ENCODE peak calls at places on chromosomes 13 and 19, in five cellular contexts. H is mammary epithelial cell, S is neural progenitor cell, N is hepatocyte, V is testis. L is an unnamed sample. For H3K36me3, the result is how much of the 10 kb centered on the place peaks cover.

GRCh38 chr19:1513492-1514294 is 874 bp upstream of the ADAMTSL5 start:
- DNase-seq in N (peak), V (no peak), S (peak), H (peak), L (peak)

GRCh38 chr19:55179570-55180484 is at the start of gene SYT5:
- DNase-seq in N (peak), H (peak), V (peak), S (peak), L (no peak)

GRCh38 chr13:66994097-66994496 is 236.0 kb downstream of the PCDH9 start:
- DNase-seq in N (peak), S (peak), V (peak), H (peak), L (peak)

GRCh38 chr19:58157045-58157728 is 6.6 kb upstream of the ZNF329 start:
- DNase-seq in S (no peak), N (no peak), H (no peak), V (peak), L (no peak)

GRCh38 chr19:52590728-52591127 is 20.6 kb downstream of the ZNF701 start:
- DNase-seq in N (no peak), V (no peak), H (no peak), S (peak), L (no peak)

GRCh38 chr19:592101-592500 is 2.4 kb downstream of the HCN2 start:
- DNase-seq in V (no peak), H (no peak), N (no peak), S (no peak), L (no peak)

GRCh38 chr13:110713642-110713952 is at the start of gene ING1:
- DNase-seq in N (no peak), H (no peak), S (no peak), V (no peak), L (no peak)

GRCh38 chr13:66803013-66803739 is 427.0 kb downstream of the PCDH9 start:
- DNase-seq in N (no peak), H (no peak), S (no peak), V (no peak), L (no peak)

GRCh38 chr19:11814707-11815050 is 606 bp downstream of the ZNF440 start:
- DNase-seq in N (peak), H (peak), S (peak), V (no peak), L (no peak)

GRCh38 chr13:106063591-106064308 is 471.7 kb downstream of the EFNB2 start:
- DNase-seq in H (peak), N (no peak), V (no peak), S (no peak), L (no peak)

GRCh38 chr13:23644527-23644926 is 74.3 kb downstream of the TNFRSF19 start:
- DNase-seq in H (no peak), S (no peak), V (no peak), N (no peak), L (no peak)

GRCh38 chr13:114110091-114110829 is 22.2 kb downstream of the RASA3 start:
- DNase-seq in V (no peak), N (no peak), H (no peak), S (peak), L (no peak)

GRCh38 chr13:51905787-51906186 is 44.0 kb downstream of the CCDC70 start:
- DNase-seq in S (no peak), V (no peak), H (peak), N (no peak), L (no peak)

GRCh38 chr13:63433546-63434150 is 2018.0 kb upstream of the PCDH20 start:
- DNase-seq in N (no peak), V (no peak), H (peak), S (no peak), L (no peak)

GRCh38 chr19:6654347-6655310 is 15.3 kb downstream of the TNFSF14 start:
- DNase-seq in S (no peak), H (no peak), V (no peak), N (no peak), L (no peak)

GRCh38 chr19:47157455-47158321 is 27.1 kb downstream of the SAE1 start:
- DNase-seq in H (no peak), V (peak), S (peak), N (peak), L (peak)

GRCh38 chr13:40026741-40027140 is 371.3 kb downstream of the COG6 start:
- DNase-seq in V (no peak), S (no peak), H (no peak), N (no peak), L (no peak)

GRCh38 chr19:7871530-7872305 is 2.5 kb downstream of the PRR36 start:
- DNase-seq in H (peak), V (peak), N (peak), S (peak), L (peak)

GRCh38 chr13:97411894-97412460 is 22.0 kb upstream of the RAP2A start:
- DNase-seq in H (no peak), V (no peak), N (no peak), S (no peak), L (no peak)

GRCh38 chr13:40665061-40665753 is 1.2 kb downstream of the FOXO1 start:
- DNase-seq in S (peak), N (peak), H (peak), V (peak), L (peak)

GRCh38 chr19:8552810-8553209 is 24.4 kb downstream of the MYO1F start:
- DNase-seq in N (no peak), S (peak), H (peak), V (peak), L (no peak)

GRCh38 chr13:43094901-43095300 is 71.5 kb downstream of the DNAJC15 start:
- DNase-seq in N (no peak), H (no peak), S (no peak), V (no peak), L (no peak)

GRCh38 chr13:60679928-60680693 is 283.1 kb downstream of the TDRD3 start:
- DNase-seq in S (no peak), V (no peak), H (no peak), N (no peak), L (no peak)

GRCh38 chr13:33262997-33263396 is 22.6 kb downstream of the STARD13 start:
- DNase-seq in H (no peak), N (no peak), V (no peak), S (no peak), L (no peak)

GRCh38 chr13:40784540-40784939 is 4.9 kb upstream of the SLC25A15 start:
- DNase-seq in N (no peak), H (no peak), V (no peak), S (no peak), L (no peak)

GRCh38 chr13:80048802-80049201 is 292.1 kb downstream of the SPRY2 start:
- DNase-seq in V (peak), N (peak), S (peak), H (peak), L (peak)

GRCh38 chr19:17209126-17210036 is 5.8 kb upstream of the USE1 start:
- DNase-seq in V (peak), N (peak), S (peak), H (no peak), L (no peak)

GRCh38 chr13:40485611-40486517 is 180.6 kb downstream of the FOXO1 start:
- DNase-seq in V (no peak), S (peak), N (no peak), H (no peak), L (no peak)

GRCh38 chr19:29526730-29527499 is 1.1 kb downstream of the VSTM2B start:
- DNase-seq in S (peak), V (no peak), N (no peak), H (peak), L (no peak)

GRCh38 chr13:112556600-112556999 is 31.4 kb downstream of the TUBGCP3 start:
- DNase-seq in S (no peak), N (no peak), V (no peak), H (no peak), L (no peak)
- H3K36me3 ChIP-seq in S (under half), N (under half), V (under half), H (under half), L (under half)

GRCh38 chr13:50843256-50844043 is at the start of gene DLEU7:
- DNase-seq in S (peak), H (no peak), V (peak), N (peak), L (no peak)
- H3K4me3 ChIP-seq in S (peak), H (no peak), V (peak), N (peak), L (no peak)

DNA sequence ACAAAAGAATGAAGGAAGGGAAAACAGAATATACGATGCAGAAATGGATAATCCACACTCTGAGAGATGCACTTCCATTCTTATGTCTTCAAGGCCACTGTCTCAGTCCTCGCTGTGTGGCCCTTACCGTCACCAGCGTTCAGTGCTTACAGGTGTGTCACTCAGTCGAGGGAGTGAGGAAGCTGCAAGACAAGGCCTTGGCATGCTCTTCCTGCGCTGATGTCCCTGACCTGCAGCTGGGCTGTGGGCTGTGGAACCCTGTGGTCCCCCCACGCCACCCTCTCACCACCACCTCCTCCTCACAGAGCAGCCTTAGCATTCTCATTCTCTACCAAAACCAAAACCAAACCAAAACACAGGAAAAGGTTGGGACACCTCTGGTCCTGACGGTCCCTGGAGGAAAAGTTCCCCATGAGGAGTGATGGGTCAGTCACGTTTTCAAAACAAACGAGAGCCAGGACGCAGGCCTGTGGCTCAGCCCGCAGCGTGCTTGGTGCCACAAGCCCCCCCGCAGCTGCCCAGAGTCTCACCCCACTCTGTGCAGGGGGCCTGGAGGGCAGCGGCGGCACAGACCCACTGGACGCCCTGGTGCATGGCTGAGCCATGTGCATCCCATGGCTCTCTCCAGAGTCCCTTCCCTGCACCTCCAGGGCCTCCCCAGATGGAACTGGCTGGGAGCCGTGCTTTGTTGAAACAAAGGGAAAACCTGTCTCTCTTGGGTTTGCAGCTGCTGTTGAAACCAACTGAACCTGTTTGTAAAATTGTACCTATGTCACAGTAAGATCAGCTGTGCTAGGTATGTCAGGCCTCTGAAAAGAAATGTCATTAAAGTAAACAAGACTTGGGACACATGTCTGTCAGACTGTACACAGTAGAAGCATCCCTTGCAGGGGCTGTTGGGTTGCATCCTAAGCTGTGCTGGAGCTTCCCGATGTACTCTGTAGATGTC is 48.3 kb upstream of the GPR183 start:
- DNase-seq in V (no peak), N (no peak), H (no peak), S (no peak), L (no peak)
- TF ChIP-seq CTCF in V (no peak), N (no peak), H (no peak), S (no peak), L (no peak)

DNA sequence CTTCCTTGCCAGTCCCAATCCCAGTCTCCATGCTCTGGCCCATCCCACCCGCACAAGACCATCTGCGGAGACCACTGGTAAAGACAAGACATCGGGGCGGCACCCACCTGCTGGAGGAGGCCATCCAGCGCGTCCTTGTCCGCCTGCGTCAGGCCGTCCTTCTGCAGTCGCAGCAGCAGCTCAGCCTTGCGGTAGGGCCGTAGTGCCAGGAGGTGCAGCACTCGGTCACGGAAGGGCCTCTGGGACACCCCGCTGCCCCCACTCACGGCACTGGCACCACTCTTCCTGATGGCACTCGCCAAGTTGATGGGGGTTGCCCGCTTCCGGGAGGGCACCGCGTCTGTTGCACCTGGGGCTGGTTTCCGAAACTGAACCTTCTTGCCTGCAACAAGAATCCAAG is 23.5 kb upstream of the ISYNA1 start:
- DNase-seq in V (no peak), H (no peak), N (no peak), S (no peak), L (no peak)
- H3K36me3 ChIP-seq in V (under half), H (under half), N (under half), S (under half), L (half or more)

GRCh38 chr13:44919103-44919804 is 70.0 kb downstream of the NUFIP1 start:
- DNase-seq in S (no peak), H (no peak), V (no peak), N (no peak), L (no peak)
- H3K4me3 ChIP-seq in S (peak), H (no peak), V (peak), N (peak), L (no peak)

DNA sequence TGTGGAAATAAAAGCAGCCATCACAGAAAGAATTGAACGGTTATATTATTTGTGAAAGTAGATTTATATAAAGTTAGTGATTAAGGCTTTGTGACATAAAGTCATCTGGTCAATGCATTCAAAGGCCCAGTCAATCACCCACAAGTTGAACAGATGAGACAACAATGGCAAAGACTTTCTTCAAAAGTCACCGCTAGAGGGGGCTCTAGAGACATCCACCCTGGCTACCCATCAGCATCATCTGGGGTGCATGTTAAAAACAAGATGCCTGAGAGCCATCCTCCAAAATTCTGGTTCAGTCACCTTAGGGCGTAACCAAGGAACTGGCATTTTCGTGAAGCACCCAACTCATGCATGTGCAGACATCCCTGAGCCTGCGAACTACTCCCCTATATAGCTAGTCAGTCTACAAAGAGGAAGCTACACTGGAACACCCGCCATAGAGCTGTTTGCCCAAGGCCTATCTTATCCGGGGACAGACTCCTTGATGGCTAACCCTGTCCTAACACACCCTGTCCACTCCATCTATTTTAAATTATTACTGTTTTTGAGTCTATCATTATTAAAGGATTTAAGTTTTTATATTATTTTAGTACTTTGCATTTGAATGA is 970.5 kb downstream of the UQCRFS1 start:
- DNase-seq in N (peak), H (peak), S (peak), V (peak), L (no peak)
- TF ChIP-seq CTCF in N (peak), H (peak), S (peak), V (peak), L (no peak)

DNA sequence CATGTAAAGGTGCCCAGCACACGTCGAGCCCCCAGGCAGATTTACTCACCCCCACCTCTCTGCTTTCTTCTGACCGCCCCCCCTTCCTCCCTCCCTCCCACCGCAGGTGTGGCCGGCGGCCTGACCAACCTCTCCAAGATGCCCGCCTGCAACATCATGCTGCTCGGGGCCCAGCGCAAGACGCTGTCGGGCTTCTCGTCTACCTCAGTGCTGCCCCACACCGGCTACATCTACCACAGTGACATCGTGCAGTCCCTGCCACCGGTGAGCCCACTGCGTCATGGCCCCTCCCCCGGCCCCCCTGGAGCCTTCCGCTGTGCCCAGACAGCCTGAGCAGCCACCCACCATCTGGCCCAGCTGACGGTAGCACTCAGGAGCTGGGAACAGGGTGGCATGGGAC is 8.8 kb downstream of the PRPF31 start:
- DNase-seq in S (no peak), H (no peak), V (no peak), N (no peak), L (no peak)
- H3K36me3 ChIP-seq in S (under half), H (under half), V (under half), N (under half), L (under half)

DNA sequence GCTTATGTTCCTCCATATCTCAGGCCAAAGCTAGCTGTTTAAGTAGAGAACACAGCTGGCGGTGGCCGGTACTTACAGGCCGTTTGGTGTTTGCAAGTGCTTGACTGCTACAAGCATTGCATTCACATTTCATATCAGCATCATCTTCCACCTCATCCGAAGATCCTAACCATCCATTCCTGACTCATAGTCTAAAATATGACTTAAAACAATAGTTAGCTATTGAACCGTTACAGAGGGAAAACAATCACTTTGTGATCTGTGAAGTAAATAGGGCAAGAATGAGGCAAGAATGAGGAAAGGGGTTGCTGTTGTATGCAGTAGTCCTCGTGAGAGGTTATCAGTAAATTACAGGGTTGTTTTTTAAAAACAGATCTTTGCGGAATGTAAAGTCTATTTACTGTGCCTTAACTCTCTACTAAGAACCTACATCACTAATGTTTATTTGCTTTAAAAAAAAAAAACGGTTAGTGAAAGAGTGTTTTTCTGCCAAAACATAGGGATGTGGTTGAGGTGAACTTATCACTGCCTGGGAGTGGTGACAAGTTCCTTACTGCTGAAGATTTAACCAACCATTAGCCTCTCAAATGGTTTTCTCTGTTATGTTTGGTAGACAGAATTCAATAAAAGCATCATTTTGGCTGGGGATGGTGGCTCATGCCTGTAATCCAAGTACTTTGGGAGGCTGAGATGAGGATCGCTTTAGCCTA is 21.6 kb upstream of the WDR88 start:
- DNase-seq in N (no peak), H (peak), S (no peak), V (peak), L (no peak)
- H3K4me3 ChIP-seq in N (no peak), H (no peak), S (no peak), V (no peak), L (no peak)